ENCODE peak calls at places on chromosomes 2 and 18, in five cellular contexts. P is HT-29, R is AG08395, S is MG63, F is psoas muscle. Z is an unnamed sample.

GRCh38 chr2:2950403-2950952 is 427.1 kb downstream of the EIPR1 start:
- DNase-seq in S (no peak), R (no peak), P (no peak), F (no peak), Z (no peak)

GRCh38 chr18:33666915-33667314 is 88.9 kb downstream of the ASXL3 start:
- DNase-seq in F (no peak), R (no peak), S (no peak), P (no peak), Z (no peak)

GRCh38 chr2:186984966-186985365 is 136.0 kb upstream of the ZSWIM2 start:
- DNase-seq in S (no peak), R (no peak), P (no peak), F (no peak), Z (no peak)

GRCh38 chr2:139156730-139157129 is 376.5 kb upstream of the NXPH2 start:
- DNase-seq in S (no peak), R (no peak), F (no peak), P (no peak), Z (no peak)

GRCh38 chr2:203763425-203764272 is 57.2 kb downstream of the CD28 start:
- DNase-seq in P (no peak), F (no peak), R (no peak), S (no peak), Z (no peak)

GRCh38 chr18:63559567-63560491 is 17.7 kb downstream of the SERPINB12 start:
- DNase-seq in F (no peak), S (no peak), R (no peak), P (no peak), Z (no peak)

GRCh38 chr18:22349966-22350365 is 67.7 kb downstream of the CTAGE1 start:
- DNase-seq in S (no peak), R (no peak), F (no peak), P (no peak), Z (no peak)

GRCh38 chr18:64009305-64009704 is 39.4 kb downstream of the SERPINB8 start:
- DNase-seq in S (no peak), P (no peak), R (no peak), F (no peak), Z (no peak)

GRCh38 chr18:11027862-11028261 is 121.5 kb downstream of the PIEZO2 start:
- DNase-seq in F (no peak), R (no peak), S (no peak), P (no peak), Z (no peak)

GRCh38 chr2:52659536-52659935 is 1108.1 kb upstream of the CHAC2 start:
- DNase-seq in R (no peak), S (no peak), F (no peak), P (no peak), Z (no peak)

GRCh38 chr2:207473203-207473865 is 56.4 kb upstream of the CREB1 start:
- DNase-seq in R (peak), S (peak), P (peak), F (no peak), Z (peak)

GRCh38 chr18:8948471-8949149 is 153.9 kb upstream of the NDUFV2 start:
- DNase-seq in P (no peak), S (peak), R (peak), F (no peak), Z (no peak)

GRCh38 chr2:180291552-180292421 is 284.7 kb upstream of the CWC22 start:
- DNase-seq in S (peak), R (peak), F (no peak), P (peak), Z (no peak)

GRCh38 chr18:26863122-26863879 is 2.2 kb downstream of the AQP4 start:
- DNase-seq in P (peak), F (peak), S (peak), R (no peak), Z (no peak)

GRCh38 chr2:104859310-104860130 is 5.6 kb downstream of the POU3F3 start:
- DNase-seq in R (no peak), P (no peak), F (no peak), S (no peak), Z (no peak)

GRCh38 chr2:165839610-165840009 is 45.6 kb upstream of the GALNT3 start:
- DNase-seq in P (no peak), F (no peak), S (no peak), R (no peak), Z (no peak)

GRCh38 chr2:64730551-64731305 is 77.0 kb upstream of the SERTAD2 start:
- DNase-seq in S (peak), R (peak), P (peak), F (peak), Z (peak)

GRCh38 chr18:76380127-76380729 is 114.8 kb downstream of the ZNF516 start:
- DNase-seq in S (no peak), P (no peak), F (no peak), R (no peak), Z (no peak)

GRCh38 chr2:121237336-121237979 is 47.5 kb downstream of the TFCP2L1 start:
- DNase-seq in R (no peak), P (no peak), S (no peak), F (peak), Z (no peak)

GRCh38 chr18:41391616-41392610 is 563.1 kb upstream of the PIK3C3 start:
- DNase-seq in P (peak), R (peak), S (peak), F (peak), Z (peak)

GRCh38 chr2:28895189-28895893 is 874 bp downstream of the WDR43 start:
- DNase-seq in S (peak), R (peak), P (peak), F (peak), Z (peak)

GRCh38 chr2:104864751-104865470 is 11.0 kb downstream of the POU3F3 start:
- DNase-seq in R (no peak), F (no peak), S (no peak), P (no peak), Z (no peak)

GRCh38 chr2:173323371-173323770 is 31.3 kb upstream of the CDCA7 start:
- DNase-seq in P (no peak), S (no peak), R (no peak), F (no peak), Z (no peak)

GRCh38 chr18:44632469-44633145 is 48.1 kb upstream of the SETBP1 start:
- DNase-seq in P (no peak), R (no peak), F (no peak), S (no peak), Z (no peak)

GRCh38 chr2:85724731-85725181 is 29.0 kb upstream of the ATOH8 start:
- DNase-seq in S (no peak), P (no peak), R (no peak), F (peak), Z (no peak)

GRCh38 chr2:37324536-37324785 is 172 bp downstream of the PRKD3 start:
- DNase-seq in S (no peak), R (no peak), F (peak), P (peak), Z (peak)

GRCh38 chr2:55718165-55719008 is 24.7 kb upstream of the PNPT1 start:
- DNase-seq in F (no peak), P (peak), R (peak), S (no peak), Z (peak)

GRCh38 chr2:217551229-217551909 is 451.4 kb downstream of the TNS1 start:
- DNase-seq in F (no peak), S (peak), R (peak), P (peak), Z (peak)

GRCh38 chr2:231671617-231672350 is 36.5 kb upstream of the PTMA start:
- DNase-seq in R (no peak), P (no peak), S (no peak), F (no peak), Z (peak)

GRCh38 chr2:189096769-189097447 is 82.7 kb downstream of the COL5A2 start:
- DNase-seq in R (peak), S (no peak), P (peak), F (no peak), Z (peak)

GRCh38 chr18:68387246-68387645 is 327.7 kb downstream of the TMX3 start:
- DNase-seq in S (no peak), F (no peak), R (peak), P (no peak), Z (no peak)

GRCh38 chr2:161625314-161625919 is 1.2 kb downstream of the SLC4A10 start:
- DNase-seq in R (no peak), S (no peak), P (no peak), F (no peak), Z (no peak)

GRCh38 chr2:168237741-168238140 is 9.7 kb downstream of the STK39 start:
- DNase-seq in R (no peak), S (no peak), F (no peak), P (no peak), Z (no peak)

GRCh38 chr18:21315741-21316187 is 73.7 kb downstream of the GREB1L start:
- DNase-seq in F (no peak), P (peak), R (no peak), S (no peak), Z (peak)

GRCh38 chr2:145199052-145199451 is 679.1 kb upstream of the ZEB2 start:
- DNase-seq in F (no peak), P (no peak), R (no peak), S (no peak), Z (no peak)

Z was measured in HepG2.